ENCODE peak calls at places on chromosome 22, in six cellular contexts. V is A549, A is HCT116, M is IMR-90, N is GM12878, B is HepG2. L is an unnamed sample.

GRCh38 chr22:49826603-49827306 is 918 bp downstream of the BRD1 start:
- DNase-seq in M (peak), V (no peak), B (no peak), A (no peak), N (no peak), L (no peak)

GRCh38 chr22:31488988-31489617 is 539 bp downstream of the EIF4ENIF1 start:
- DNase-seq in M (peak), B (no peak), V (peak), N (no peak), A (no peak), L (peak)

GRCh38 chr22:17578129-17578754 is 14.9 kb downstream of the SLC25A18 start:
- DNase-seq in B (peak), N (no peak), V (no peak), M (peak), A (no peak), L (no peak)

GRCh38 chr22:46233231-46233630 is 16.9 kb downstream of the CDPF1 start:
- DNase-seq in M (peak), N (no peak), B (no peak), A (no peak), V (no peak), L (no peak)

GRCh38 chr22:48439560-48440135 is 1388.0 kb downstream of the BRD1 start:
- DNase-seq in N (no peak), B (no peak), M (no peak), A (no peak), V (no peak), L (no peak)

GRCh38 chr22:40361100-40361499 is 9.3 kb upstream of the SGSM3 start:
- DNase-seq in A (no peak), V (no peak), M (no peak), N (no peak), B (no peak), L (no peak)

GRCh38 chr22:47495102-47495501 is 732.7 kb downstream of the TBC1D22A start:
- DNase-seq in B (no peak), M (no peak), A (no peak), N (no peak), V (no peak), L (no peak)

GRCh38 chr22:42270178-42270511 is 308 bp downstream of the TCF20 start:
- DNase-seq in M (no peak), B (no peak), A (peak), N (no peak), V (peak), L (no peak)

GRCh38 chr22:20210473-20211059 is 57.6 kb downstream of the RTN4R start:
- DNase-seq in V (no peak), B (no peak), N (no peak), M (no peak), A (no peak), L (no peak)

GRCh38 chr22:35425546-35425945 is 25.6 kb downstream of the MCM5 start:
- DNase-seq in B (no peak), N (no peak), M (no peak), A (no peak), V (no peak), L (no peak)

GRCh38 chr22:20159088-20159487 is 8.2 kb upstream of the CCDC188 start:
- DNase-seq in V (no peak), N (no peak), B (no peak), M (no peak), A (no peak), L (peak)

GRCh38 chr22:25564979-25565677 is 653 bp downstream of the GRK3 start:
- DNase-seq in B (no peak), V (peak), A (no peak), M (no peak), N (no peak), L (peak)

GRCh38 chr22:45859231-45860161 is 117.5 kb downstream of the WNT7B start:
- DNase-seq in B (peak), M (peak), V (peak), A (no peak), N (no peak), L (no peak)

DNA sequence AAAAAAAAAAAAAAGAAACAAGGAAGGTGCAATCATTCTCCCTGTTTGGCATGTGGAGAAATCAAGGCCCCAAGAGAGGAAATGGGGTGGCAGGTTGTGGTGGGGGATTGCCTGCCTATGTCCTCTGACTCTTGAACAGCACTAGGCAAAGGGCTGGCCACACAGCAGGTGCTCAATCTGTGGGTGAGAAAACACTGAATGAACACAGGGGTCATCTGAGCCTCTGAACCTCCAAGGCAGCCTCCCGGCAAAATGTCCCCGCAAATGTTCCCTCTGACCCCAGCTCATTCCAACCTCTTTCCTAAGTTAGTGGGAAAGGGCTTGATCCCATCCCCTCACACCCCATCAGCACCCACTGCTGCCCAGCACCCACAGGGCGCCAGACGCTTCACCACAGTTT is 4.6 kb downstream of the PLA2G6 start:
- DNase-seq in N (no peak), A (no peak), M (no peak), B (no peak), V (no peak), L (no peak)
- TF ChIP-seq CEBPB in N (no peak), A (no peak), M (no peak), B (no peak), V (no peak), L (no peak)

DNA sequence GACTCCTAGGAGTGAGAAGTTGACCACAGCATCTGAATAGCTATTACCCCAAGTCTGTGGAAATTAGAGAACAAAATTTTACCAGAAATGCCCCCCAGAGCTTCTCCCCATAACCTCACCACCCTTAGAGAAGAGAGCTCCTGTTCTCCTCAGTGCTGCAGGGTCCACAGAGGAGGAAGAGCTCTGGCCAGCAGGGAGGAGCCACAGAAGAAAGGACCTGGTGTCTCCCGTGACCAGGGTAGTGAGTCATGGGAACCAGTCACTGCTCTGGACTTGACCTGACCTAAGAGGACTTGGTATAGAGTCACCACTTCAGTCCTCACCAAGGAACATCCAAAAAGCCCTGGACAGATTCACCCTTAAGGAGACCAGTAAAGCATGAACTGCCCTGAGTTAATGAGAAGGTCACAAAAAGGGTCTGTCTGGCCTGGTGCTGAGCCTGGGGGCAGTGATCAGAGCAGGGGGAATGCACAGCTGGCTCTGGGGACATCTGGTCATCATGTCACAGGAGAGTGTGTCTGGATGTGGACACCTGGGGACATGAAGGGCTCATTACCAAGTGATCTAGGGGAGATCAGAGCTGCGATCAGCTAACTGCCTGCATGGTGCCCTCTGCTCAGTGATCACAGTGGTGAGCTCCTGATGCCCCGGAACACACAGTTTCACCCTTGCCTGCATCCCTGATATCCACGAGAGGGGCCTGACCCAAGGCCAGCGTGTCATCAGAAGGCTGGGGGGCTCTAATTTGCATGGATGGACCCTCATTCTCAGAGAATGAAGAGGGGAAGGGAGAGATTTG is 103.3 kb upstream of the TOP3B start:
- DNase-seq in V (no peak), A (peak), N (no peak), M (peak), B (no peak), L (no peak)
- TF ChIP-seq CEBPB in V (no peak), A (no peak), N (no peak), M (no peak), B (no peak), L (no peak)

GRCh38 chr22:32531228-32531627 is 56.6 kb downstream of the FBXO7 start:
- DNase-seq in B (no peak), V (no peak), A (no peak), N (no peak), M (no peak), L (no peak)
- TF ChIP-seq CEBPB in B (no peak), V (no peak), A (no peak), N (no peak), M (no peak), L (no peak)

DNA sequence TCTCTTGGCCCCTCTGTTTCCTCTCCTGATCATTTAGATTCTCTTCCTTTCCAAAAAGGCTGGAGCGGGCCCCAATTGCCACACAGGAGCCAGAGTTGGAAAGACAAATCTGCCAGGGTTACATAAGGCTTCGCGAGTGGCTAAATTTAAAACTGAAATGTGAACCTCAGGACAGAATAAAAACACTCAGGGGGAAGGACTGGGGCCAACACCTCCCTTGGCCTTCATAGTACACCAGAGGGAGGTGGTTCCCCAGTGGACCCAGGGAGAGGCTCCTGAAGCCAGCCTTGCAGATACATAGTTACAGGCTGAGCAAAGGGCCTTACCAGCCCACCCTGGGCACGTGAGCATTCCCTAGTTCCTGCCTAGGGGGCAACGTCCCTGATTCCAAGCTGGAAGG is 150.1 kb downstream of the MN1 start:
- DNase-seq in V (no peak), B (no peak), N (no peak), A (no peak), M (no peak), L (no peak)
- TF ChIP-seq CEBPB in V (no peak), B (no peak), N (no peak), A (no peak), M (no peak), L (no peak)